ENCODE peak calls at places on chromosomes 12 and 14, in five cellular contexts. I is psoas muscle, J is astrocyte, W is IMR-90, A is tibial artery. L is an unnamed sample.

GRCh38 chr12:121957831-121958515 is 39.6 kb downstream of the CFAP251 start:
- DNase-seq in W (no peak), I (no peak), J (no peak), A (no peak), L (no peak)

GRCh38 chr14:55976219-55976618 is 142.0 kb upstream of the PELI2 start:
- DNase-seq in I (no peak), W (no peak), J (no peak), A (no peak), L (no peak)

GRCh38 chr12:2051700-2052625 is 824 bp upstream of the CACNA1C start:
- DNase-seq in J (no peak), A (no peak), I (no peak), W (no peak), L (no peak)

GRCh38 chr12:115946867-115947695 is 330.4 kb downstream of the MED13L start:
- DNase-seq in J (no peak), W (peak; percentile 10), A (no peak), I (no peak), L (no peak)

GRCh38 chr14:29310210-29310609 is 543.6 kb downstream of the FOXG1 start:
- DNase-seq in A (no peak), W (no peak), I (no peak), J (no peak), L (no peak)

GRCh38 chr14:61174395-61175386 is 106.4 kb downstream of the TMEM30B start:
- DNase-seq in A (no peak), J (peak; percentile 75), W (peak; percentile 82), I (no peak), L (no peak)

GRCh38 chr12:132314516-132315233 is 14.7 kb downstream of the GALNT9 start:
- DNase-seq in W (no peak), J (no peak), A (no peak), I (peak; percentile 26), L (no peak)

GRCh38 chr14:88195676-88196075 is 127.4 kb downstream of the KCNK10 start:
- DNase-seq in W (no peak), A (no peak), J (no peak), I (no peak), L (no peak)

GRCh38 chr12:110365743-110366473 is 37.6 kb downstream of the ANAPC7 start:
- DNase-seq in I (no peak), W (no peak), A (no peak), J (no peak), L (no peak)

GRCh38 chr12:85237320-85237719 is 42.7 kb upstream of the ALX1 start:
- DNase-seq in A (no peak), J (no peak), I (no peak), W (no peak), L (no peak)

GRCh38 chr12:96226801-96227348 is 32.7 kb downstream of the ELK3 start:
- DNase-seq in J (no peak), I (no peak), A (no peak), W (no peak), L (no peak)

GRCh38 chr12:51992246-51992645 is 14.5 kb upstream of the TAMALIN start:
- DNase-seq in I (no peak), A (no peak), W (no peak), J (no peak), L (no peak)

GRCh38 chr12:15527201-15527782 is 205.0 kb downstream of the PTPRO start:
- DNase-seq in J (no peak), A (peak; percentile 53), W (peak; percentile 15), I (peak; percentile 53), L (peak; percentile 12)

GRCh38 chr14:74299061-74299545 is 3.6 kb downstream of the ABCD4 start:
- DNase-seq in A (no peak), J (peak; percentile 54), I (no peak), W (peak; percentile 34), L (peak; percentile 64)

GRCh38 chr14:96100171-96101064 is 61.3 kb downstream of the C14orf132 start:
- DNase-seq in J (peak; percentile 43), A (peak; percentile 70), W (peak; percentile 83), I (peak; percentile 79), L (peak; percentile 54)

GRCh38 chr14:35193161-35193560 is 70.8 kb downstream of the PRORP start:
- DNase-seq in J (no peak), A (no peak), I (no peak), W (no peak), L (no peak)

GRCh38 chr14:35197015-35197414 is 74.7 kb downstream of the PRORP start:
- DNase-seq in I (no peak), A (no peak), W (peak; percentile 77), J (peak; percentile 67), L (no peak)

GRCh38 chr14:35202195-35202594 is 79.8 kb downstream of the PRORP start:
- DNase-seq in J (no peak), I (no peak), A (no peak), W (no peak), L (no peak)

GRCh38 chr14:35201066-35201465 is 78.7 kb downstream of the PRORP start:
- DNase-seq in A (no peak), J (no peak), I (no peak), W (no peak), L (no peak)

GRCh38 chr14:35196571-35196970 is 74.2 kb downstream of the PRORP start:
- DNase-seq in I (no peak), J (no peak), A (no peak), W (no peak), L (no peak)
- H3K27ac ChIP-seq in I (no peak overlapping the region), J (no peak overlapping the region), A (no peak overlapping the region), W (no peak overlapping the region), L (no peak overlapping the region)

DNA sequence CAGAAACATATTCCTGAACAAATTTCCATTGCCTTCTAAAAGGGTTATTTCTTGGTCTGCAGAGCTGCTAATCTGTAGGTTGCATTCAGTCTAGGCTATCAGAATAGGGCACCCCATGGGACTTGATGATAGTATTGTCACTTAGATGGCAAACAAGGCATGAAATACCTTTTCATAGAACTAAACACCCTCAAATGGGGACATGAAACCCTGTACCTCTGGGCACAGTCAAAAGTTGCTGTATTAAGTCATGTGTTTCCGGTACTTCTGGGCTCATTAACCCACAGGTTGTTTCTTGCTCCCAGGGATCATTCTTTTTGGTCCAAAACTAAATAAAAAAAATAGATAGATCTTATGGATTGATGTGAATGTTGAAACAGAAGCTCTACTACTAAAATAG is 930.4 kb downstream of the NRXN3 start:
- DNase-seq in I (no peak), J (no peak), A (no peak), W (no peak), L (no peak)
- H3K27ac ChIP-seq in I (no peak overlapping the region), J (no peak overlapping the region), A (no peak overlapping the region), W (no peak overlapping the region), L (no peak overlapping the region)

GRCh38 chr12:17139926-17140325 is 534.0 kb upstream of the LMO3 start:
- DNase-seq in W (no peak), A (no peak), I (no peak), J (no peak), L (no peak)
- H3K27ac ChIP-seq in W (no peak overlapping the region), A (no peak overlapping the region), I (no peak overlapping the region), J (no peak overlapping the region), L (no peak overlapping the region)

GRCh38 chr12:8906781-8907180 is 7.5 kb upstream of the PHC1 start:
- DNase-seq in A (no peak), W (no peak), J (no peak), I (no peak), L (no peak)

GRCh38 chr12:8907513-8907912 is 6.8 kb upstream of the PHC1 start:
- DNase-seq in A (no peak), J (no peak), W (no peak), I (no peak), L (no peak)

GRCh38 chr12:8911606-8912268 is 2.6 kb upstream of the PHC1 start:
- DNase-seq in A (no peak), J (no peak), I (no peak), W (no peak), L (no peak)

GRCh38 chr12:8912910-8913309 is 1.4 kb upstream of the PHC1 start:
- DNase-seq in J (no peak), I (no peak), A (no peak), W (no peak), L (no peak)

GRCh38 chr12:8909752-8910151 is 4.6 kb upstream of the PHC1 start:
- DNase-seq in J (no peak), I (no peak), W (no peak), A (no peak), L (no peak)
- H3K27ac ChIP-seq in J (no peak overlapping the region), I (no peak overlapping the region), W (no peak overlapping the region), A (no peak overlapping the region), L (no peak overlapping the region)

GRCh38 chr12:12559699-12560296 is 2.9 kb downstream of the DUSP16 start:
- DNase-seq in W (no peak), I (no peak), J (no peak), A (no peak), L (no peak)
- H3K27ac ChIP-seq in W (no peak overlapping the region), I (peak overlapping the region; percentile 2), J (no peak overlapping the region), A (no peak overlapping the region), L (no peak overlapping the region)

DNA sequence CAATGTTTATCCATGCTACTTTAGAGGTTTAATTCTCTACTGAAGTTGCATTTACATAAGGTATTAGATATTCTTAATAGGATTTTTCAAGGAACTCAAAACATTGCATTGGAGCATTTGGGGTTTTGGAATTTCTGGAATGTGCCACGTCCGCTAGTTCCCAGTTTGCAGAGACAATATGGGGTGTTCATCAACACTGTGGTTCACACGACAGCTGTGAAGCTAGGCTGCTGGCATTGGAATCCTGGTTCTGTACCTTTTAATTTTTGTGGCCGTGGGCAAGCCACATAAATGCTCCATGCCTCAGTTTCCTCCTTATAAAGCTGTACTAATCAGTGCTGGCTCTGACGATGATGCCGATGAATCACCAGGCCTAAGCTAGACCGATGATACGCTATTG is 174.9 kb downstream of the APAF1 start:
- DNase-seq in I (no peak), J (peak; percentile 41), A (no peak), W (no peak), L (no peak)
- H3K27ac ChIP-seq in I (no peak overlapping the region), J (no peak overlapping the region), A (no peak overlapping the region), W (no peak overlapping the region), L (no peak overlapping the region)

L was measured in heart right ventricle.